ENCODE peak calls at places on chromosome 17, in seven cellular contexts. One of them, this sample, is unnamed.

GRCh38 chr17:48244121-48244711 is 136.7 kb downstream of the SNX11 start:
- DNase-seq in NCI-H524: no peak
- DNase-seq in fibroblast of mammary gland: no peak
- DNase-seq in fibroblast of villous mesenchyme: peak
- DNase-seq in right cardiac atrium: no peak
- DNase-seq in stimulated activated CD8-positive, alpha-beta memory T cell treated with anti-CD3 and anti-CD28 coated beads, Interleukin-15, amount 100 ng/mL, for 1 hour: no peak
- DNase-seq in stimulated activated naive CD8-positive, alpha-beta T cell treated with anti-CD3 and anti-CD28 coated beads, Interleukin-15, Interleukin-2, amounts not matched to agents 100 U/mL and 50 U/mL, for 24 hours: no peak
- DNase-seq in this sample: no peak

GRCh38 chr17:7023576-7024401 is 939 bp downstream of the BCL6B start:
- DNase-seq in NCI-H524: no peak
- DNase-seq in fibroblast of mammary gland: peak
- DNase-seq in fibroblast of villous mesenchyme: peak
- DNase-seq in right cardiac atrium: peak
- DNase-seq in stimulated activated CD8-positive, alpha-beta memory T cell treated with anti-CD3 and anti-CD28 coated beads, Interleukin-15, amount 100 ng/mL, for 1 hour: peak
- DNase-seq in stimulated activated naive CD8-positive, alpha-beta T cell treated with anti-CD3 and anti-CD28 coated beads, Interleukin-15, Interleukin-2, amounts not matched to agents 100 U/mL and 50 U/mL, for 24 hours: peak
- DNase-seq in this sample: peak

GRCh38 chr17:39813631-39814030 is 50.5 kb downstream of the IKZF3 start:
- DNase-seq in NCI-H524: no peak
- DNase-seq in fibroblast of mammary gland: no peak
- DNase-seq in fibroblast of villous mesenchyme: no peak
- DNase-seq in right cardiac atrium: no peak
- DNase-seq in stimulated activated CD8-positive, alpha-beta memory T cell treated with anti-CD3 and anti-CD28 coated beads, Interleukin-15, amount 100 ng/mL, for 1 hour: no peak
- DNase-seq in stimulated activated naive CD8-positive, alpha-beta T cell treated with anti-CD3 and anti-CD28 coated beads, Interleukin-15, Interleukin-2, amounts not matched to agents 100 U/mL and 50 U/mL, for 24 hours: peak
- DNase-seq in this sample: no peak

GRCh38 chr17:82388922-82389283 is 17.3 kb downstream of the UTS2R start:
- DNase-seq in NCI-H524: no peak
- DNase-seq in fibroblast of mammary gland: no peak
- DNase-seq in fibroblast of villous mesenchyme: no peak
- DNase-seq in right cardiac atrium: peak
- DNase-seq in stimulated activated CD8-positive, alpha-beta memory T cell treated with anti-CD3 and anti-CD28 coated beads, Interleukin-15, amount 100 ng/mL, for 1 hour: no peak
- DNase-seq in stimulated activated naive CD8-positive, alpha-beta T cell treated with anti-CD3 and anti-CD28 coated beads, Interleukin-15, Interleukin-2, amounts not matched to agents 100 U/mL and 50 U/mL, for 24 hours: no peak
- DNase-seq in this sample: no peak

GRCh38 chr17:76018801-76019200 is 8.3 kb downstream of the EVPL start:
- DNase-seq in NCI-H524: no peak
- DNase-seq in fibroblast of mammary gland: no peak
- DNase-seq in fibroblast of villous mesenchyme: no peak
- DNase-seq in right cardiac atrium: no peak
- DNase-seq in stimulated activated CD8-positive, alpha-beta memory T cell treated with anti-CD3 and anti-CD28 coated beads, Interleukin-15, amount 100 ng/mL, for 1 hour: no peak
- DNase-seq in stimulated activated naive CD8-positive, alpha-beta T cell treated with anti-CD3 and anti-CD28 coated beads, Interleukin-15, Interleukin-2, amounts not matched to agents 100 U/mL and 50 U/mL, for 24 hours: no peak
- DNase-seq in this sample: no peak

GRCh38 chr17:53627511-53627910 is 195.2 kb upstream of the KIF2B start:
- DNase-seq in NCI-H524: no peak
- DNase-seq in fibroblast of mammary gland: peak
- DNase-seq in fibroblast of villous mesenchyme: no peak
- DNase-seq in right cardiac atrium: no peak
- DNase-seq in stimulated activated CD8-positive, alpha-beta memory T cell treated with anti-CD3 and anti-CD28 coated beads, Interleukin-15, amount 100 ng/mL, for 1 hour: no peak
- DNase-seq in stimulated activated naive CD8-positive, alpha-beta T cell treated with anti-CD3 and anti-CD28 coated beads, Interleukin-15, Interleukin-2, amounts not matched to agents 100 U/mL and 50 U/mL, for 24 hours: no peak
- DNase-seq in this sample: no peak

GRCh38 chr17:31373150-31374082 is 18.1 kb upstream of the RAB11FIP4 start:
- DNase-seq in NCI-H524: peak
- DNase-seq in fibroblast of mammary gland: peak
- DNase-seq in fibroblast of villous mesenchyme: peak
- DNase-seq in right cardiac atrium: no peak
- DNase-seq in stimulated activated CD8-positive, alpha-beta memory T cell treated with anti-CD3 and anti-CD28 coated beads, Interleukin-15, amount 100 ng/mL, for 1 hour: no peak
- DNase-seq in stimulated activated naive CD8-positive, alpha-beta T cell treated with anti-CD3 and anti-CD28 coated beads, Interleukin-15, Interleukin-2, amounts not matched to agents 100 U/mL and 50 U/mL, for 24 hours: no peak
- DNase-seq in this sample: no peak

GRCh38 chr17:49739662-49740271 is 24.2 kb downstream of the FAM117A start:
- DNase-seq in NCI-H524: peak
- DNase-seq in fibroblast of mammary gland: peak
- DNase-seq in fibroblast of villous mesenchyme: peak
- DNase-seq in right cardiac atrium: peak
- DNase-seq in stimulated activated CD8-positive, alpha-beta memory T cell treated with anti-CD3 and anti-CD28 coated beads, Interleukin-15, amount 100 ng/mL, for 1 hour: peak
- DNase-seq in stimulated activated naive CD8-positive, alpha-beta T cell treated with anti-CD3 and anti-CD28 coated beads, Interleukin-15, Interleukin-2, amounts not matched to agents 100 U/mL and 50 U/mL, for 24 hours: peak
- DNase-seq in this sample: peak

GRCh38 chr17:82753201-82753464 is 1.3 kb downstream of the TBCD start:
- DNase-seq in NCI-H524: no peak
- DNase-seq in fibroblast of mammary gland: no peak
- DNase-seq in fibroblast of villous mesenchyme: no peak
- DNase-seq in right cardiac atrium: no peak
- DNase-seq in stimulated activated CD8-positive, alpha-beta memory T cell treated with anti-CD3 and anti-CD28 coated beads, Interleukin-15, amount 100 ng/mL, for 1 hour: no peak
- DNase-seq in stimulated activated naive CD8-positive, alpha-beta T cell treated with anti-CD3 and anti-CD28 coated beads, Interleukin-15, Interleukin-2, amounts not matched to agents 100 U/mL and 50 U/mL, for 24 hours: no peak
- DNase-seq in this sample: no peak

This sample was measured in central memory CD8-positive, alpha-beta T cell.